ENCODE peak calls at places on chromosomes 2 and 18, in four cellular contexts. R is body of pancreas, U is natural killer cell, Z is HepG2. C is an unnamed sample.

GRCh38 chr2:98480598-98480997 is 35.9 kb downstream of the INPP4A start:
- DNase-seq in R (no peak), U (no peak), Z (no peak), C (no peak)

GRCh38 chr18:70620837-70621612 is 332.2 kb downstream of the SOCS6 start:
- DNase-seq in R (no peak), U (no peak), Z (no peak), C (no peak)

GRCh38 chr2:130183500-130184373 is 1.7 kb downstream of the MZT2B start:
- DNase-seq in R (peak), U (no peak), Z (peak), C (no peak)

GRCh38 chr2:161045726-161046125 is 114.5 kb upstream of the TANK start:
- DNase-seq in R (no peak), U (no peak), Z (no peak), C (no peak)

GRCh38 chr2:23417310-23417709 is 32.3 kb downstream of the KLHL29 start:
- DNase-seq in R (no peak), U (no peak), Z (no peak), C (no peak)

GRCh38 chr2:8087480-8087840 is 594.4 kb upstream of the ID2 start:
- DNase-seq in R (no peak), U (no peak), Z (no peak), C (no peak)

GRCh38 chr2:228768818-228769217 is 502.3 kb downstream of the PID1 start:
- DNase-seq in R (no peak), U (no peak), Z (no peak), C (no peak)

GRCh38 chr2:42967959-42968674 is 175.7 kb upstream of the HAAO start:
- DNase-seq in R (no peak), U (no peak), Z (no peak), C (no peak)

GRCh38 chr2:235747868-235748144 is 254.0 kb downstream of the AGAP1 start:
- DNase-seq in R (peak), U (no peak), Z (no peak), C (no peak)

GRCh38 chr2:220034356-220035121 is 407.1 kb downstream of the SLC4A3 start:
- DNase-seq in R (no peak), U (no peak), Z (no peak), C (no peak)

GRCh38 chr2:95372845-95373244 is 29.7 kb upstream of the FAHD2A start:
- DNase-seq in R (no peak), U (no peak), Z (no peak), C (no peak)

GRCh38 chr18:13086906-13087305 is 95.7 kb downstream of the CEP192 start:
- DNase-seq in R (no peak), U (no peak), Z (no peak), C (no peak)

GRCh38 chr2:170812716-170813585 is 3.7 kb upstream of the GAD1 start:
- DNase-seq in R (peak), U (no peak), Z (peak), C (no peak)

GRCh38 chr2:165898381-165898780 is 55.2 kb downstream of the TTC21B start:
- DNase-seq in R (no peak), U (no peak), Z (no peak), C (no peak)

GRCh38 chr2:190853659-190854386 is 26.8 kb upstream of the GLS start:
- DNase-seq in R (no peak), U (no peak), Z (no peak), C (no peak)

GRCh38 chr2:127590386-127591190 is 55.1 kb downstream of the MYO7B start:
- DNase-seq in R (no peak), U (peak), Z (no peak), C (no peak)

GRCh38 chr2:101802329-101802728 is 104.8 kb downstream of the MAP4K4 start:
- DNase-seq in R (peak), U (no peak), Z (peak), C (no peak)

GRCh38 chr18:36314754-36315153 is 17.2 kb downstream of the FHOD3 start:
- DNase-seq in R (no peak), U (no peak), Z (no peak), C (no peak)

DNA sequence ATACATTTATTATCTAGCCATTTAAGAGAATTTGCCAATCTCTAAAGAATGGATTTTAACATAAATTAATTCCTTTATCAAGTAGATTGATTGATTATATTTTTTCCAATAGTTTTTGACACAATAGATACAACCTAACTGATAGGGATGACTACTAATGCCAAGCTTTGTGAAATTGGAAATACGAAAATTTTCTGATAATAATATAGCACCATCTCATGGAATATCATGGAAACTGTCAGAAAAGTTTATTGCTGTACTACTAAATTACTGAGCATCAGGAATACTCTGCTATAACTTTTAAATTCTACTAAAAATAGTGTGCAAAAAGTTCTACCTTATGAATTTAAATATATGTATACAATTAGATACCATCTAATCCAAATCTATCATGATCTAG is 101.8 kb upstream of the MAP2 start:
- DNase-seq in R (no peak), U (no peak), Z (no peak), C (no peak)
- TF ChIP-seq CTCF in R (peak), U (no peak), Z (no peak), C (no peak)

GRCh38 chr2:62736899-62737559 is 31.5 kb downstream of the EHBP1 start:
- DNase-seq in R (no peak), U (no peak), Z (peak), C (no peak)

GRCh38 chr2:62741954-62742722 is 36.6 kb downstream of the EHBP1 start:
- DNase-seq in R (no peak), U (no peak), Z (no peak), C (no peak)

GRCh38 chr2:62740221-62740620 is 34.7 kb downstream of the EHBP1 start:
- DNase-seq in R (no peak), U (no peak), Z (no peak), C (no peak)

GRCh38 chr2:62741127-62741526 is 35.6 kb downstream of the EHBP1 start:
- DNase-seq in R (no peak), U (no peak), Z (no peak), C (no peak)

GRCh38 chr2:62738981-62739936 is 33.7 kb downstream of the EHBP1 start:
- DNase-seq in R (no peak), U (no peak), Z (no peak), C (no peak)
- TF ChIP-seq CTCF in R (no peak), U (no peak), Z (no peak), C (no peak)

GRCh38 chr2:64751286-64752260 is 97.9 kb upstream of the SERTAD2 start:
- DNase-seq in R (peak), U (peak), Z (peak), C (peak)
- TF ChIP-seq CTCF in R (peak), U (peak), Z (peak), C (peak)

GRCh38 chr18:10490401-10491289 is 35.2 kb upstream of the NAPG start:
- DNase-seq in R (peak), U (no peak), Z (peak), C (peak)
- TF ChIP-seq CTCF in R (peak), U (no peak), Z (peak), C (peak)

DNA sequence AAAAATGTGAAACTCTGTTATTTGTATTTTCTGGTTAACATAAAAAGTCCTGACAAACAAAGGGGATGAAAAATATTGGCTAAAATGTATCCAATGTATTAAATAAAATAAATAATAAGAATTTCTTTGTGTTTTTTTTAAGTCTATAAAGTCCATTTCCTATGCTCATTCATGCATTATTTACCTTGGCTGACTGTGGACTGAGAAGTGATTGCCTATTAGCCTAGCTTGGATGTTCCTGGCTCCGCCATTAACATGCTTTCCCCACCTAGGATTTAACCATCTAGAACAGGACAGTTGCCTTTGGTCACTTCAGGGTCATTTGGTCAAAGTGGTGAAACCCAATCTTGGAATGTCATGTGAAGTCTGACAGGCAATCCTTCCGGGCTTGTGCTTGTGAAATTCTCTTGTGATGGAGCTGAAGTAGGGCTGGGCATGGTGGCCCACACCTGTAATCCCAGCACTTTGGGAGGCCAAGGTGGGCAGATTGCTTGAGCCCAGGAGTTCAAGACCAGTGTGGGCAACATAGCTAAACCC is 60.4 kb upstream of the TANC1 start:
- DNase-seq in R (no peak), U (no peak), Z (no peak), C (no peak)
- TF ChIP-seq CTCF in R (no peak), U (no peak), Z (no peak), C (no peak)

GRCh38 chr2:149330127-149331022 is at the start of gene LYPD6:
- DNase-seq in R (peak), U (no peak), Z (peak), C (no peak)

GRCh38 chr2:149329470-149330126 is 789 bp upstream of the LYPD6 start:
- DNase-seq in R (peak), U (no peak), Z (peak), C (no peak)

GRCh38 chr2:149331023-149331400 is 625 bp downstream of the LYPD6 start:
- DNase-seq in R (no peak), U (no peak), Z (no peak), C (no peak)

GRCh38 chr2:149332364-149332763 is 2.0 kb downstream of the LYPD6 start:
- DNase-seq in R (no peak), U (no peak), Z (no peak), C (no peak)

GRCh38 chr2:149329068-149329467 is 1.3 kb upstream of the LYPD6 start:
- DNase-seq in R (no peak), U (no peak), Z (no peak), C (no peak)
- TF ChIP-seq CTCF in R (peak), U (no peak), Z (no peak), C (no peak)

GRCh38 chr18:52992041-52992440 is 652.0 kb downstream of the DCC start:
- DNase-seq in R (no peak), U (no peak), Z (peak), C (no peak)
- TF ChIP-seq CTCF in R (no peak), U (no peak), Z (peak), C (no peak)

DNA sequence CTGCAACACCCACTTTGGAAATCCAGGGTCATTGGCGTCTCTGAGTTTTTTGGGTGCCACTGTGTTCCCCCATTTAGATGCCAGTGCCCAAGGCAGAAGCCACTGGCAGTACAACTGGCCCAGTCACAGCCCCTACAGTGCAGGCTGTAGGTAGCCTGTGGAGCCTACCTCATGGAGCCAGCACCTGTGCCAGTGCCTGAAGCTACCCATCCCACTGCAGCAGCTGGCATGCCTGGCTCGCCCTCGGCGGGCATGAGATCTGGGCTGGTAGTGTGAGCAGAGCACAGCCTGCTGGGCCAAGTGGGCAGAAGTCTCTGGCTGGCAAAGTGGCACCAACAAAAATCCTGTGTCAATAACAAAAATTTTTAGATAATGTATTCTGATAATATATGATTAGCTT is 1111.4 kb upstream of the NXPH2 start:
- DNase-seq in R (no peak), U (no peak), Z (no peak), C (no peak)
- TF ChIP-seq CTCF in R (no peak), U (no peak), Z (no peak), C (no peak)

C was measured in activated CD8-positive, alpha-beta T cell treated with anti-CD3 and anti-CD28 coated beads for 36 hours.